ENCODE peak calls at places on chromosomes 16 and 17, in four cellular contexts. One of them, this sample, is unnamed.

GRCh38 chr17:43690624-43691316 is 29.0 kb upstream of the MEOX1 start:
- DNase-seq in A549: no peak
- DNase-seq in K562: no peak
- DNase-seq in HepG2: no peak
- DNase-seq in this sample: no peak

GRCh38 chr17:62641101-62641500 is 13.6 kb downstream of the MRC2 start:
- DNase-seq in A549: no peak
- DNase-seq in K562: no peak
- DNase-seq in HepG2: no peak
- DNase-seq in this sample: no peak

GRCh38 chr16:30447512-30448226 is 2.0 kb upstream of the SEPHS2 start:
- DNase-seq in A549: no peak
- DNase-seq in K562: no peak
- DNase-seq in HepG2: peak; percentile 97
- DNase-seq in this sample: no peak

GRCh38 chr17:6893382-6894205 is 62.1 kb upstream of the TEKT1 start:
- DNase-seq in A549: no peak
- DNase-seq in K562: no peak
- DNase-seq in HepG2: no peak
- DNase-seq in this sample: no peak

GRCh38 chr16:68417711-68418301 is 30.5 kb downstream of the SMPD3 start:
- DNase-seq in A549: no peak
- DNase-seq in K562: peak; percentile 13
- DNase-seq in HepG2: no peak
- DNase-seq in this sample: peak; percentile 73

GRCh38 chr17:59409336-59410048 is 78.0 kb downstream of the YPEL2 start:
- DNase-seq in A549: no peak
- DNase-seq in K562: no peak
- DNase-seq in HepG2: no peak
- DNase-seq in this sample: no peak

GRCh38 chr16:49856741-49857330 is 924 bp upstream of the ZNF423 start:
- DNase-seq in A549: peak; percentile 79
- DNase-seq in K562: peak; percentile 59
- DNase-seq in HepG2: peak; percentile 50
- DNase-seq in this sample: no peak

GRCh38 chr17:30200086-30200485 is 35.4 kb downstream of the SLC6A4 start:
- DNase-seq in A549: no peak
- DNase-seq in K562: no peak
- DNase-seq in HepG2: no peak
- DNase-seq in this sample: no peak

GRCh38 chr16:50838165-50838564 is 96.3 kb downstream of the CYLD start:
- DNase-seq in A549: no peak
- DNase-seq in K562: no peak
- DNase-seq in HepG2: no peak
- DNase-seq in this sample: no peak

GRCh38 chr17:1259910-1260389 is 10.3 kb upstream of the BHLHA9 start:
- DNase-seq in A549: no peak
- DNase-seq in K562: no peak
- DNase-seq in HepG2: no peak
- DNase-seq in this sample: no peak

GRCh38 chr17:65824901-65825300 is 263.5 kb upstream of the AXIN2 start:
- DNase-seq in A549: no peak
- DNase-seq in K562: no peak
- DNase-seq in HepG2: no peak
- DNase-seq in this sample: no peak

GRCh38 chr17:79544142-79544914 is 66.5 kb downstream of the RBFOX3 start:
- DNase-seq in A549: no peak
- DNase-seq in K562: no peak
- DNase-seq in HepG2: no peak
- DNase-seq in this sample: no peak

GRCh38 chr17:68511254-68511670 is 968 bp upstream of the PRKAR1A start:
- DNase-seq in A549: peak; percentile 58
- DNase-seq in K562: no peak
- DNase-seq in HepG2: no peak
- DNase-seq in this sample: no peak

GRCh38 chr17:78379134-78379497 is 667 bp downstream of the PGS1 start:
- DNase-seq in A549: no peak
- DNase-seq in K562: no peak
- DNase-seq in HepG2: peak; percentile 81
- DNase-seq in this sample: no peak

GRCh38 chr17:40914456-40914855 is 23.0 kb downstream of the KRT23 start:
- DNase-seq in A549: no peak
- DNase-seq in K562: no peak
- DNase-seq in HepG2: no peak
- DNase-seq in this sample: no peak

GRCh38 chr16:58018803-58019202 is 6.8 kb upstream of the MMP15 start:
- DNase-seq in A549: no peak
- DNase-seq in K562: no peak
- DNase-seq in HepG2: no peak
- DNase-seq in this sample: no peak

GRCh38 chr16:20884240-20884556 is 16.0 kb downstream of the DCUN1D3 start:
- DNase-seq in A549: no peak
- DNase-seq in K562: no peak
- DNase-seq in HepG2: peak; percentile 56
- DNase-seq in this sample: no peak

GRCh38 chr17:71864754-71865153 is 256.1 kb upstream of the SOX9 start:
- DNase-seq in A549: no peak
- DNase-seq in K562: no peak
- DNase-seq in HepG2: no peak
- DNase-seq in this sample: no peak

GRCh38 chr16:24075302-24075701 is 180.8 kb upstream of the CACNG3 start:
- DNase-seq in A549: no peak
- DNase-seq in K562: peak; percentile 15
- DNase-seq in HepG2: no peak
- DNase-seq in this sample: no peak

GRCh38 chr16:24077989-24078388 is 178.1 kb upstream of the CACNG3 start:
- DNase-seq in A549: no peak
- DNase-seq in K562: no peak
- DNase-seq in HepG2: no peak
- DNase-seq in this sample: no peak

GRCh38 chr16:24077292-24077691 is 178.8 kb upstream of the CACNG3 start:
- DNase-seq in A549: no peak
- DNase-seq in K562: no peak
- DNase-seq in HepG2: no peak
- DNase-seq in this sample: no peak

GRCh38 chr16:24074574-24074973 is 181.6 kb upstream of the CACNG3 start:
- DNase-seq in A549: no peak
- DNase-seq in K562: peak; percentile 20
- DNase-seq in HepG2: no peak
- DNase-seq in this sample: no peak

GRCh38 chr16:24075929-24076716 is 180.0 kb upstream of the CACNG3 start:
- DNase-seq in A549: no peak
- DNase-seq in K562: peak; percentile 75
- DNase-seq in HepG2: no peak
- DNase-seq in this sample: peak; percentile 21
- TF ChIP-seq CHD4 in A549: no peak
- TF ChIP-seq CHD4 in K562: no peak
- TF ChIP-seq CHD4 in HepG2: no peak
- TF ChIP-seq CHD4 in this sample: no peak

GRCh38 chr17:19747829-19748806 is at the start of gene ALDH3A1:
- DNase-seq in A549: peak; percentile 83
- DNase-seq in K562: no peak
- DNase-seq in HepG2: peak; percentile 82
- DNase-seq in this sample: no peak
- TF ChIP-seq CHD4 in A549: no peak
- TF ChIP-seq CHD4 in K562: no peak
- TF ChIP-seq CHD4 in HepG2: no peak
- TF ChIP-seq CHD4 in this sample: no peak

DNA sequence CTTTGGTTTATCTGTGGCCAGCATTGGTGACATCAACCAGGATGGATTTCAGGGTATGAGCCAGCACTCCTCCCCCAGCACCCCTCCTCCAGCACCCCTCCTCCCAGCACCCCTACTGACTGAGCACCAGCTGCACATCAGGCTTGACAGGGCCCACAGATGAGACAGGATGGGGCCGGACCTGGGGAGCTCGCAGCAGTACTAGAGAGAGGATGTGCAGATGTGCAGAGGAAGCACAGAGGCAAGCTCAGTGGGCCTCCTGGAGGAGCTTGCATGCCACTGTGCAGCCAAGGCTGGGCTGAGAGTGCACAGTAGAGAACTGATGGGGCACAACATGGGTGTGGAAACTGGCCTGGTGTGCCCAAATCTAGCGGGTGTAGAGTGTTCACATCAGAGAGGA is 16.2 kb downstream of the ITGA3 start:
- DNase-seq in A549: no peak
- DNase-seq in K562: no peak
- DNase-seq in HepG2: no peak
- DNase-seq in this sample: no peak
- TF ChIP-seq CHD4 in A549: no peak
- TF ChIP-seq CHD4 in K562: no peak
- TF ChIP-seq CHD4 in HepG2: no peak
- TF ChIP-seq CHD4 in this sample: no peak

DNA sequence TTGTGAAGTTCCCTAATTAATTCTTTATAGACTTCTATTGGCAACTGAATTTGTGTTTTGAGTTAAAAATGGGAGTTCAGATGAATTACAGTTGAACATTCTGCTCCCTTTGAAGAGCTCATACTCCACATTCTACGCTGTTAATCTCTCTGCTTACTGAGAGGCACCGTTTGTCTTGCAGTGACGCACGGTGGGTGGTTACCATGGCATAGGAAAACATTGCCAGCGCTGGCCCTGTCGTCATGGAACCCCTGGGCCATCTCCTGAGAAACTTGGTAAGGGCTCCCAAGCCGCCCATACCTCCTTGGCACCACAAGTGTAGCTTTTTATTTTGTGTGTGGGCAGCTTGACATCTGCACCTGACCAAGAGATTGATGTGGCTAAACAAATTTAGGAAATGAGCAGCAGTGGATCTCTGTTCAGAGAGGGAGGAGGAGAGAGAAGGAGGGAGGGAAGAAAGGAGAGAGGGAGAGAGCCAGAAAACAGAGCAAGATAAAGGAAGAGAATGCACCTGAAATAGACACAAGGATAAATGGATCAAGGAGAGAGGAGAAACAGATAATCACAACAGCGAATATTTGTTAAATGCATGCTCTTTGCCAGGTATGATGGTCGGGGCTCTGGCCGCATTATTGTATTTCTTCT is 398.5 kb downstream of the HAPSTR1 start:
- DNase-seq in A549: no peak
- DNase-seq in K562: no peak
- DNase-seq in HepG2: no peak
- DNase-seq in this sample: no peak
- TF ChIP-seq CHD4 in A549: no peak
- TF ChIP-seq CHD4 in K562: no peak
- TF ChIP-seq CHD4 in HepG2: no peak
- TF ChIP-seq CHD4 in this sample: no peak

GRCh38 chr16:89864421-89864820 is 9.0 kb upstream of the TCF25 start:
- DNase-seq in A549: no peak
- DNase-seq in K562: no peak
- DNase-seq in HepG2: no peak
- DNase-seq in this sample: no peak
- TF ChIP-seq CHD4 in A549: no peak
- TF ChIP-seq CHD4 in K562: no peak
- TF ChIP-seq CHD4 in HepG2: no peak
- TF ChIP-seq CHD4 in this sample: no peak

GRCh38 chr16:3434373-3434772 is 8.9 kb downstream of the ZNF597 start:
- DNase-seq in A549: no peak
- DNase-seq in K562: no peak
- DNase-seq in HepG2: no peak
- DNase-seq in this sample: no peak

GRCh38 chr16:3431779-3432219 is 11.5 kb downstream of the ZNF597 start:
- DNase-seq in A549: no peak
- DNase-seq in K562: peak; percentile 72
- DNase-seq in HepG2: no peak
- DNase-seq in this sample: no peak
- TF ChIP-seq CHD4 in A549: no peak
- TF ChIP-seq CHD4 in K562: no peak
- TF ChIP-seq CHD4 in HepG2: no peak
- TF ChIP-seq CHD4 in this sample: no peak

GRCh38 chr16:1884155-1884760 is 12.3 kb upstream of the MEIOB start:
- DNase-seq in A549: peak; percentile 72
- DNase-seq in K562: peak; percentile 50
- DNase-seq in HepG2: peak; percentile 63
- DNase-seq in this sample: no peak
- TF ChIP-seq CHD4 in A549: no peak
- TF ChIP-seq CHD4 in K562: no peak
- TF ChIP-seq CHD4 in HepG2: no peak
- TF ChIP-seq CHD4 in this sample: no peak

GRCh38 chr17:42187833-42188232 is 2.6 kb upstream of the HCRT start:
- DNase-seq in A549: no peak
- DNase-seq in K562: no peak
- DNase-seq in HepG2: no peak
- DNase-seq in this sample: no peak
- TF ChIP-seq CHD4 in A549: no peak
- TF ChIP-seq CHD4 in K562: no peak
- TF ChIP-seq CHD4 in HepG2: no peak
- TF ChIP-seq CHD4 in this sample: no peak

GRCh38 chr17:49600949-49601348 is 25.3 kb downstream of the NXPH3 start:
- DNase-seq in A549: no peak
- DNase-seq in K562: no peak
- DNase-seq in HepG2: no peak
- DNase-seq in this sample: no peak

GRCh38 chr17:49602783-49603182 is 27.1 kb downstream of the NXPH3 start:
- DNase-seq in A549: no peak
- DNase-seq in K562: no peak
- DNase-seq in HepG2: no peak
- DNase-seq in this sample: no peak

GRCh38 chr17:49603238-49603637 is 27.6 kb downstream of the NXPH3 start:
- DNase-seq in A549: no peak
- DNase-seq in K562: no peak
- DNase-seq in HepG2: no peak
- DNase-seq in this sample: no peak

GRCh38 chr17:49604314-49604869 is 28.7 kb downstream of the NXPH3 start:
- DNase-seq in A549: no peak
- DNase-seq in K562: no peak
- DNase-seq in HepG2: no peak
- DNase-seq in this sample: no peak

GRCh38 chr17:49603720-49604119 is 28.0 kb downstream of the NXPH3 start:
- DNase-seq in A549: no peak
- DNase-seq in K562: no peak
- DNase-seq in HepG2: no peak
- DNase-seq in this sample: no peak
- TF ChIP-seq CHD4 in A549: no peak
- TF ChIP-seq CHD4 in K562: no peak
- TF ChIP-seq CHD4 in HepG2: no peak
- TF ChIP-seq CHD4 in this sample: no peak

GRCh38 chr16:85615852-85616607 is 2.9 kb downstream of the GSE1 start:
- DNase-seq in A549: peak; percentile 84
- DNase-seq in K562: peak; percentile 93
- DNase-seq in HepG2: peak; percentile 64
- DNase-seq in this sample: peak; percentile 47

GRCh38 chr16:85616608-85617311 is 3.6 kb downstream of the GSE1 start:
- DNase-seq in A549: no peak
- DNase-seq in K562: peak; percentile 96
- DNase-seq in HepG2: no peak
- DNase-seq in this sample: peak; percentile 51

GRCh38 chr16:85618509-85618908 is 5.4 kb downstream of the GSE1 start:
- DNase-seq in A549: no peak
- DNase-seq in K562: no peak
- DNase-seq in HepG2: no peak
- DNase-seq in this sample: no peak

GRCh38 chr16:85619089-85619850 is 6.1 kb downstream of the GSE1 start:
- DNase-seq in A549: no peak
- DNase-seq in K562: no peak
- DNase-seq in HepG2: no peak
- DNase-seq in this sample: no peak

GRCh38 chr16:85617948-85618347 is 4.8 kb downstream of the GSE1 start:
- DNase-seq in A549: no peak
- DNase-seq in K562: no peak
- DNase-seq in HepG2: no peak
- DNase-seq in this sample: no peak
- TF ChIP-seq CHD4 in A549: no peak
- TF ChIP-seq CHD4 in K562: no peak
- TF ChIP-seq CHD4 in HepG2: no peak
- TF ChIP-seq CHD4 in this sample: no peak

This sample was measured in GM12878.